ENCODE peak calls at places on chromosomes 12 and 14, in eight cellular contexts. One of them, this sample, is unnamed.

GRCh38 chr12:123485756-123486155 is 27.8 kb downstream of the SNRNP35 start:
- DNase-seq in H54: no peak
- DNase-seq in ovary: no peak
- DNase-seq in A549: no peak
- DNase-seq in uterus: no peak
- DNase-seq in heart left ventricle: no peak
- DNase-seq in GM12892: no peak
- DNase-seq in NB4: no peak
- DNase-seq in this sample: no peak

GRCh38 chr12:130079254-130079653 is 83.0 kb upstream of the FZD10 start:
- DNase-seq in H54: no peak
- DNase-seq in ovary: no peak
- DNase-seq in A549: no peak
- DNase-seq in uterus: no peak
- DNase-seq in heart left ventricle: no peak
- DNase-seq in GM12892: no peak
- DNase-seq in NB4: no peak
- DNase-seq in this sample: no peak

GRCh38 chr14:33062881-33063280 is 124.2 kb downstream of the NPAS3 start:
- DNase-seq in H54: no peak
- DNase-seq in ovary: no peak
- DNase-seq in A549: no peak
- DNase-seq in uterus: no peak
- DNase-seq in heart left ventricle: no peak
- DNase-seq in GM12892: no peak
- DNase-seq in NB4: no peak
- DNase-seq in this sample: no peak

GRCh38 chr12:17335487-17335886 is 729.5 kb upstream of the LMO3 start:
- DNase-seq in H54: no peak
- DNase-seq in ovary: no peak
- DNase-seq in A549: no peak
- DNase-seq in uterus: no peak
- DNase-seq in heart left ventricle: no peak
- DNase-seq in GM12892: no peak
- DNase-seq in NB4: no peak
- DNase-seq in this sample: no peak

GRCh38 chr12:46160081-46160980 is 108.5 kb downstream of the SLC38A1 start:
- DNase-seq in H54: no peak
- DNase-seq in ovary: no peak
- DNase-seq in A549: no peak
- DNase-seq in uterus: peak; percentile 42
- DNase-seq in heart left ventricle: no peak
- DNase-seq in GM12892: no peak
- DNase-seq in NB4: no peak
- DNase-seq in this sample: peak; percentile 1

GRCh38 chr14:32339188-32339587 is 10.1 kb downstream of the AKAP6 start:
- DNase-seq in H54: no peak
- DNase-seq in ovary: no peak
- DNase-seq in A549: no peak
- DNase-seq in uterus: no peak
- DNase-seq in heart left ventricle: no peak
- DNase-seq in GM12892: no peak
- DNase-seq in NB4: no peak
- DNase-seq in this sample: no peak

GRCh38 chr14:31357279-31357678 is 63.1 kb downstream of the HEATR5A start:
- DNase-seq in H54: no peak
- DNase-seq in ovary: no peak
- DNase-seq in A549: no peak
- DNase-seq in uterus: no peak
- DNase-seq in heart left ventricle: no peak
- DNase-seq in GM12892: no peak
- DNase-seq in NB4: no peak
- DNase-seq in this sample: no peak

GRCh38 chr12:14842315-14842714 is 1.0 kb downstream of the ART4 start:
- DNase-seq in H54: no peak
- DNase-seq in ovary: no peak
- DNase-seq in A549: no peak
- DNase-seq in uterus: no peak
- DNase-seq in heart left ventricle: no peak
- DNase-seq in GM12892: no peak
- DNase-seq in NB4: no peak
- DNase-seq in this sample: peak; percentile 58

GRCh38 chr12:76029982-76030377 is 1.6 kb downstream of the PHLDA1 start:
- DNase-seq in H54: no peak
- DNase-seq in ovary: peak; percentile 50
- DNase-seq in A549: no peak
- DNase-seq in uterus: no peak
- DNase-seq in heart left ventricle: peak; percentile 30
- DNase-seq in GM12892: no peak
- DNase-seq in NB4: peak; percentile 67
- DNase-seq in this sample: peak; percentile 37

GRCh38 chr12:76031081-76031413 is 529 bp downstream of the PHLDA1 start:
- DNase-seq in H54: no peak
- DNase-seq in ovary: no peak
- DNase-seq in A549: no peak
- DNase-seq in uterus: no peak
- DNase-seq in heart left ventricle: no peak
- DNase-seq in GM12892: no peak
- DNase-seq in NB4: no peak
- DNase-seq in this sample: peak; percentile 77

GRCh38 chr12:76028649-76029277 is 2.8 kb downstream of the PHLDA1 start:
- DNase-seq in H54: no peak
- DNase-seq in ovary: no peak
- DNase-seq in A549: no peak
- DNase-seq in uterus: no peak
- DNase-seq in heart left ventricle: no peak
- DNase-seq in GM12892: no peak
- DNase-seq in NB4: no peak
- DNase-seq in this sample: no peak

GRCh38 chr12:76031414-76032042 is at the start of gene PHLDA1:
- DNase-seq in H54: peak; percentile 71
- DNase-seq in ovary: peak; percentile 97
- DNase-seq in A549: peak; percentile 96
- DNase-seq in uterus: peak; percentile 95
- DNase-seq in heart left ventricle: peak; percentile 96
- DNase-seq in GM12892: peak; percentile 81
- DNase-seq in NB4: peak; percentile 99
- DNase-seq in this sample: peak; percentile 95

DNA sequence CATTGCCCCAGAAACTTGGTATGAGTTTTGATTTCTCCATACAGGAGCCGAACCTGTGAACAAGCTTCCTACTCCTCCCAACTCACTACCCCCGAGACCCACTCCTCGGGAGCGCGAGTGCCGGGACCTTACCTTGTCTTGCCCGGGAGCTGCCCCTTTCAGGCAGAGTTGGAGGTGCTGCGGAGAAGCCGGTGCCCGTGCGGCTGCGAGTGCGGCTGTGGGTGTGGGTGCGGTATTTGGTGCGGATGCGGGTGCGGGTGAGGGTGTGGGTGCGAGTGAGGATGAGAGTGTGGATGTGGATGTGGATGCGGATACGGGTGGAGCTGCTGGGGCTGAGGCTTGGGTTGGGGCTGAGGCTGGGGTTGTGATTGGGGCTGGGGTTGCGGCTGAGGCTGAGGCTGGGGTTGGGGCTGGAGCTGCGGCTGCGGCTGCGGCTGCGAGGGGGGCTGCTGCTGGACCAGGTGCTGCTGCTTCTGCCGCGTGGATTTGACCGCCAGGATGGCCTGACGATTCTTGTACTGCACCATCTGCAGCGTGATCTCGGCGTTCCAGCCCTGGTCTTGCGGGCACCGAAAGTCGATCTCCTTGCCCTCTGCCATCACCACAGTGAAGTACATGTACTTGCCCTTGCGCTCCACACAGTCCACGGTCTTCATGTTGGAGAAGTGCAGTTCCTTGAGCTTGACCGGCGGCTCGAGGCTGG is 1.0 kb downstream of the PHLDA1 start:
- DNase-seq in H54: no peak
- DNase-seq in ovary: peak; percentile 57
- DNase-seq in A549: no peak
- DNase-seq in uterus: peak; percentile 34
- DNase-seq in heart left ventricle: peak; percentile 46
- DNase-seq in GM12892: peak; percentile 29
- DNase-seq in NB4: peak; percentile 73
- DNase-seq in this sample: peak; percentile 58
- TF ChIP-seq POLR2A in H54: no peak
- TF ChIP-seq POLR2A in ovary: no peak
- TF ChIP-seq POLR2A in A549: peak; percentile 22
- TF ChIP-seq POLR2A in uterus: no peak
- TF ChIP-seq POLR2A in heart left ventricle: no peak
- TF ChIP-seq POLR2A in GM12892: no peak
- TF ChIP-seq POLR2A in NB4: no peak
- TF ChIP-seq POLR2A in this sample: no peak

GRCh38 chr12:121466800-121467637 is 67.1 kb downstream of the RNF34 start:
- DNase-seq in H54: peak; percentile 92
- DNase-seq in ovary: peak; percentile 86
- DNase-seq in A549: peak; percentile 83
- DNase-seq in uterus: peak; percentile 89
- DNase-seq in heart left ventricle: peak; percentile 90
- DNase-seq in GM12892: peak; percentile 90
- DNase-seq in NB4: peak; percentile 97
- DNase-seq in this sample: peak; percentile 94
- TF ChIP-seq POLR2A in H54: peak; percentile 74
- TF ChIP-seq POLR2A in ovary: no peak
- TF ChIP-seq POLR2A in A549: peak; percentile 65
- TF ChIP-seq POLR2A in uterus: peak; percentile 54
- TF ChIP-seq POLR2A in heart left ventricle: no peak
- TF ChIP-seq POLR2A in GM12892: no peak
- TF ChIP-seq POLR2A in NB4: peak; percentile 51
- TF ChIP-seq POLR2A in this sample: peak; percentile 29

GRCh38 chr14:93195316-93195999 is 10.3 kb downstream of the LYSET start:
- DNase-seq in H54: no peak
- DNase-seq in ovary: no peak
- DNase-seq in A549: no peak
- DNase-seq in uterus: no peak
- DNase-seq in heart left ventricle: no peak
- DNase-seq in GM12892: no peak
- DNase-seq in NB4: no peak
- DNase-seq in this sample: no peak

GRCh38 chr14:93200553-93200952 is 6.3 kb downstream of the GON7 start:
- DNase-seq in H54: no peak
- DNase-seq in ovary: no peak
- DNase-seq in A549: no peak
- DNase-seq in uterus: no peak
- DNase-seq in heart left ventricle: no peak
- DNase-seq in GM12892: no peak
- DNase-seq in NB4: no peak
- DNase-seq in this sample: no peak

GRCh38 chr14:93201155-93201704 is 5.6 kb downstream of the GON7 start:
- DNase-seq in H54: no peak
- DNase-seq in ovary: no peak
- DNase-seq in A549: no peak
- DNase-seq in uterus: no peak
- DNase-seq in heart left ventricle: no peak
- DNase-seq in GM12892: no peak
- DNase-seq in NB4: no peak
- DNase-seq in this sample: no peak

GRCh38 chr14:93199031-93199430 is 7.8 kb downstream of the GON7 start:
- DNase-seq in H54: no peak
- DNase-seq in ovary: no peak
- DNase-seq in A549: no peak
- DNase-seq in uterus: no peak
- DNase-seq in heart left ventricle: no peak
- DNase-seq in GM12892: no peak
- DNase-seq in NB4: no peak
- DNase-seq in this sample: no peak
- TF ChIP-seq POLR2A in H54: no peak
- TF ChIP-seq POLR2A in ovary: no peak
- TF ChIP-seq POLR2A in A549: no peak
- TF ChIP-seq POLR2A in uterus: no peak
- TF ChIP-seq POLR2A in heart left ventricle: no peak
- TF ChIP-seq POLR2A in GM12892: no peak
- TF ChIP-seq POLR2A in NB4: no peak
- TF ChIP-seq POLR2A in this sample: no peak

GRCh38 chr12:57756406-57757341 is 1.8 kb downstream of the MARCHF9 start:
- DNase-seq in H54: no peak
- DNase-seq in ovary: no peak
- DNase-seq in A549: peak; percentile 94
- DNase-seq in uterus: no peak
- DNase-seq in heart left ventricle: no peak
- DNase-seq in GM12892: peak; percentile 79
- DNase-seq in NB4: peak; percentile 80
- DNase-seq in this sample: peak; percentile 83

GRCh38 chr12:57753938-57754337 is 965 bp upstream of the MARCHF9 start:
- DNase-seq in H54: no peak
- DNase-seq in ovary: no peak
- DNase-seq in A549: no peak
- DNase-seq in uterus: no peak
- DNase-seq in heart left ventricle: no peak
- DNase-seq in GM12892: no peak
- DNase-seq in NB4: no peak
- DNase-seq in this sample: peak; percentile 64

GRCh38 chr12:57754411-57755193 is at the start of gene MARCHF9:
- DNase-seq in H54: peak; percentile 83
- DNase-seq in ovary: peak; percentile 61
- DNase-seq in A549: no peak
- DNase-seq in uterus: no peak
- DNase-seq in heart left ventricle: peak; percentile 62
- DNase-seq in GM12892: peak; percentile 73
- DNase-seq in NB4: peak; percentile 56
- DNase-seq in this sample: peak; percentile 67

GRCh38 chr12:57755194-57755453 is 221 bp downstream of the MARCHF9 start:
- DNase-seq in H54: no peak
- DNase-seq in ovary: peak; percentile 60
- DNase-seq in A549: no peak
- DNase-seq in uterus: no peak
- DNase-seq in heart left ventricle: no peak
- DNase-seq in GM12892: no peak
- DNase-seq in NB4: no peak
- DNase-seq in this sample: no peak

DNA sequence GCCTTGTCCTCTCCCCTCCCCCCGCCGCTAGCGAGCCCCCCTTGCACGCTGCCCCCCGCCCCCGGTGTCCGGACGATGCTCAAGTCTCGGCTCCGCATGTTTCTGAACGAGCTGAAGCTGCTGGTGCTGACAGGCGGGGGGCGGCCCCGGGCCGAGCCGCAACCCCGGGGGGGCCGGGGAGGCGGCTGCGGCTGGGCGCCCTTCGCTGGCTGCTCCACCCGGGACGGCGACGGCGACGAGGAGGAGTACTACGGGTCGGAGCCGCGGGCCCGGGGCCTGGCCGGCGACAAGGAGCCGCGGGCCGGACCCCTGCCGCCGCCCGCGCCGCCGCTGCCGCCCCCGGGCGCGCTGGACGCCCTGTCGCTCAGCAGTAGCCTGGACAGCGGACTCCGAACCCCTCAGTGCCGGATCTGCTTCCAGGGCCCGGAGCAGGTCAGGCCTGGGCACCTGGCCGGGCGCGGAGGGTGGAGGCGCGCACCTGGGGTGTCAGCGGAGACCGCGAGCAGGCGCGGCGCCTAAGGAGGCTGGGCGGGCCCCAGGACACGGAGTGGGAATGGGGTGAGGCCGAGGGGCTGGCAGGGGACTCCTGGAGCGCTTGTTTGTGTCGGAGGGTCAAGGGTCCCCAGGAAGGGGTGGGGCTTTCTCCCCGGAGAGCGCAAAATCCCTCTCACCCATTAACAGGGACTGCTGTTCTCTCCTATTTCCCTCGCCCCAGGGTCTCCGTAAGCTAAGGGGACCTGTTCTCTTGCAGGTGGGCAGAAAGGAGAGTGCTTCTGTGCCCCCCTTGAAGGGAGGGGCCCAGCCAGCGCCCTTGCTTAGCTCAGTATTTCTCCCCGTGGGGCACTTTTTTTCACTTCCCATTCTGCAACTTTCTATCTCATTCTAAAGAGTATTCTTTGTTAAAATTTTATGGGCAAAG is 810 bp downstream of the MARCHF9 start:
- DNase-seq in H54: no peak
- DNase-seq in ovary: peak; percentile 55
- DNase-seq in A549: no peak
- DNase-seq in uterus: no peak
- DNase-seq in heart left ventricle: peak; percentile 39
- DNase-seq in GM12892: no peak
- DNase-seq in NB4: peak; percentile 35
- DNase-seq in this sample: peak; percentile 41
- TF ChIP-seq POLR2A in H54: no peak
- TF ChIP-seq POLR2A in ovary: no peak
- TF ChIP-seq POLR2A in A549: no peak
- TF ChIP-seq POLR2A in uterus: no peak
- TF ChIP-seq POLR2A in heart left ventricle: no peak
- TF ChIP-seq POLR2A in GM12892: no peak
- TF ChIP-seq POLR2A in NB4: no peak
- TF ChIP-seq POLR2A in this sample: no peak

This sample was measured in erythroblast.